ENCODE peak calls at places on chromosome 12, in ten cellular contexts. X, R, Y, Z, D, E, N, U, T and V are unnamed samples.

GRCh38 chr12:20486233-20486632 is 117.9 kb downstream of the PDE3A start:
- DNase-seq in X (no peak), R (no peak), Y (no peak), Z (no peak), D (no peak), E (no peak), N (no peak), U (no peak), T (no peak), V (no peak)

GRCh38 chr12:53805801-53806200 is 54.0 kb upstream of the CISTR start:
- DNase-seq in X (peak; percentile 21), R (no peak), Y (no peak), Z (no peak), D (no peak), E (no peak), N (no peak), U (no peak), T (no peak), V (no peak)

GRCh38 chr12:21026302-21026701 is 104.7 kb upstream of the SLCO1B1 start:
- DNase-seq in X (no peak), R (no peak), Y (no peak), Z (no peak), D (no peak), E (no peak), N (peak; percentile 36), U (no peak), T (no peak), V (no peak)

GRCh38 chr12:107225626-107226025 is 132.3 kb upstream of the CRY1 start:
- DNase-seq in X (no peak), R (no peak), Y (no peak), Z (no peak), D (no peak), E (no peak), N (no peak), U (no peak), T (no peak), V (no peak)

GRCh38 chr12:92476844-92477243 is 225.9 kb upstream of the PLEKHG7 start:
- DNase-seq in X (no peak), R (no peak), Y (no peak), Z (no peak), D (no peak), E (no peak), N (no peak), U (no peak), T (no peak), V (no peak)

GRCh38 chr12:16389594-16389993 is 42.1 kb downstream of the MGST1 start:
- DNase-seq in X (no peak), R (peak; percentile 52), Y (no peak), Z (no peak), D (no peak), E (no peak), N (no peak), U (no peak), T (no peak), V (no peak)

GRCh38 chr12:81987351-81987750 is 228.2 kb upstream of the PPFIA2 start:
- DNase-seq in X (no peak), R (no peak), Y (no peak), Z (no peak), D (no peak), E (no peak), N (no peak), U (no peak), T (no peak), V (no peak)

GRCh38 chr12:6790496-6791150 is 1.3 kb downstream of the CD4 start:
- DNase-seq in X (no peak), R (no peak), Y (no peak), Z (no peak), D (no peak), E (no peak), N (no peak), U (no peak), T (no peak), V (no peak)

GRCh38 chr12:54330442-54330841 is 5.5 kb downstream of the COPZ1 start:
- DNase-seq in X (no peak), R (no peak), Y (no peak), Z (no peak), D (no peak), E (no peak), N (no peak), U (no peak), T (no peak), V (no peak)

GRCh38 chr12:47891356-47891755 is 13.4 kb downstream of the VDR start:
- DNase-seq in X (no peak), R (no peak), Y (no peak), Z (no peak), D (no peak), E (no peak), N (no peak), U (no peak), T (no peak), V (peak; percentile 40)

GRCh38 chr12:26465419-26466097 is 270.2 kb downstream of the SSPN start:
- DNase-seq in X (no peak), R (no peak), Y (no peak), Z (no peak), D (no peak), E (peak; percentile 11), N (no peak), U (no peak), T (peak; percentile 5), V (no peak)

GRCh38 chr12:68446896-68447806 is 115.0 kb upstream of the MDM1 start:
- DNase-seq in X (no peak), R (no peak), Y (no peak), Z (no peak), D (no peak), E (no peak), N (peak; percentile 28), U (no peak), T (no peak), V (no peak)

GRCh38 chr12:4288296-4289019 is 14.9 kb downstream of the CCND2 start:
- DNase-seq in X (no peak), R (peak; percentile 44), Y (no peak), Z (no peak), D (no peak), E (no peak), N (no peak), U (no peak), T (no peak), V (no peak)

GRCh38 chr12:99097170-99097569 is 452.1 kb downstream of the APAF1 start:
- DNase-seq in X (no peak), R (no peak), Y (no peak), Z (no peak), D (no peak), E (no peak), N (no peak), U (no peak), T (no peak), V (no peak)

GRCh38 chr12:120970310-120970709 is 8.0 kb upstream of the HNF1A start:
- DNase-seq in X (no peak), R (no peak), Y (no peak), Z (no peak), D (no peak), E (no peak), N (no peak), U (no peak), T (peak; percentile 12), V (no peak)

GRCh38 chr12:77594386-77594785 is 236.3 kb upstream of the NAV3 start:
- DNase-seq in X (no peak), R (no peak), Y (no peak), Z (no peak), D (no peak), E (no peak), N (no peak), U (no peak), T (no peak), V (no peak)

GRCh38 chr12:62859203-62859799 is 75.6 kb downstream of the PPM1H start:
- DNase-seq in X (no peak), R (no peak), Y (no peak), Z (no peak), D (no peak), E (no peak), N (no peak), U (no peak), T (no peak), V (no peak)

GRCh38 chr12:68259318-68259940 is 6.0 kb upstream of the IL22 start:
- DNase-seq in X (peak; percentile 91), R (no peak), Y (peak; percentile 9), Z (peak; percentile 76), D (no peak), E (no peak), N (no peak), U (peak; percentile 16), T (no peak), V (peak; percentile 31)

GRCh38 chr12:56079729-56080555 is at the start of gene ERBB3:
- DNase-seq in X (no peak), R (peak; percentile 87), Y (peak; percentile 67), Z (peak; percentile 71), D (peak; percentile 38), E (peak; percentile 57), N (peak; percentile 26), U (peak; percentile 56), T (peak; percentile 55), V (peak; percentile 53)

GRCh38 chr12:12819752-12820311 is 6.7 kb downstream of the DDX47 start:
- DNase-seq in X (peak; percentile 92), R (no peak), Y (no peak), Z (no peak), D (no peak), E (no peak), N (no peak), U (no peak), T (peak; percentile 78), V (no peak)

GRCh38 chr12:124919646-124920352 is 5.3 kb upstream of the UBC start:
- DNase-seq in X (no peak), R (no peak), Y (no peak), Z (peak; percentile 77), D (no peak), E (no peak), N (no peak), U (peak; percentile 52), T (peak; percentile 66), V (peak; percentile 46)

GRCh38 chr12:25960176-25960575 is 1.7 kb downstream of the RASSF8 start:
- DNase-seq in X (no peak), R (peak; percentile 33), Y (no peak), Z (no peak), D (no peak), E (peak; percentile 5), N (no peak), U (no peak), T (no peak), V (no peak)